ENCODE peak calls at places on chromosomes 11 and 22, in seven cellular contexts. E is MV-4-11; I is activated T-cell treated with anti-CD3 and anti-CD28 coated beads for 48 hours; G is left cardiac atrium; Q is aorta; A is effector memory CD8-positive, alpha-beta T cell; P is activated CD4-positive, alpha-beta T cell treated with anti-CD3 and anti-CD28 coated beads for 4 hours. M is an unnamed sample.

GRCh38 chr11:118058311-118059230 is 18.3 kb upstream of the TMPRSS4 start:
- DNase-seq in E (no peak), I (no peak), G (no peak), Q (no peak), A (no peak), P (no peak), M (no peak)

GRCh38 chr22:44815099-44816070 is 63.0 kb downstream of the ARHGAP8 start:
- DNase-seq in E (peak), I (no peak), G (peak), Q (no peak), A (no peak), P (no peak), M (no peak)

GRCh38 chr11:20623258-20623657 is 23.9 kb downstream of the SLC6A5 start:
- DNase-seq in E (peak), I (no peak), G (no peak), Q (no peak), A (no peak), P (no peak), M (no peak)

GRCh38 chr22:49488943-49489342 is 338.7 kb downstream of the BRD1 start:
- DNase-seq in E (no peak), I (no peak), G (no peak), Q (no peak), A (no peak), P (no peak), M (no peak)

GRCh38 chr11:111644922-111645321 is 42.7 kb downstream of the SIK2 start:
- DNase-seq in E (no peak), I (no peak), G (no peak), Q (no peak), A (no peak), P (no peak), M (no peak)

GRCh38 chr11:7899418-7899817 is 31.6 kb downstream of the OR10A6 start:
- DNase-seq in E (no peak), I (no peak), G (no peak), Q (no peak), A (no peak), P (no peak), M (no peak)

GRCh38 chr22:28939394-28939793 is 56.0 kb downstream of the ZNRF3 start:
- DNase-seq in E (no peak), I (no peak), G (no peak), Q (no peak), A (no peak), P (no peak), M (no peak)

GRCh38 chr11:119315139-119316016 is 1.6 kb downstream of the MCAM start:
- DNase-seq in E (no peak), I (no peak), G (peak), Q (peak), A (peak), P (peak), M (peak)

GRCh38 chr11:35173011-35173511 is 34.1 kb downstream of the CD44 start:
- DNase-seq in E (peak), I (no peak), G (no peak), Q (no peak), A (no peak), P (no peak), M (no peak)

GRCh38 chr11:59510917-59511589 is at the start of gene OR4D9:
- DNase-seq in E (peak), I (no peak), G (no peak), Q (no peak), A (no peak), P (no peak), M (no peak)

GRCh38 chr11:17991799-17992433 is 20.9 kb downstream of the SERGEF start:
- DNase-seq in E (peak), I (no peak), G (peak), Q (no peak), A (peak), P (peak), M (peak)

GRCh38 chr11:70048279-70049024 is 29.7 kb upstream of the ANO1 start:
- DNase-seq in E (no peak), I (no peak), G (no peak), Q (no peak), A (no peak), P (no peak), M (no peak)

GRCh38 chr11:82874646-82875523 is 25.3 kb downstream of the PRCP start:
- DNase-seq in E (no peak), I (no peak), G (no peak), Q (no peak), A (no peak), P (no peak), M (no peak)

GRCh38 chr11:34977039-34977906 is 60.9 kb downstream of the PDHX start:
- DNase-seq in E (peak), I (no peak), G (no peak), Q (no peak), A (no peak), P (no peak), M (no peak)

GRCh38 chr11:9802291-9802861 is 138.5 kb downstream of the SWAP70 start:
- DNase-seq in E (no peak), I (no peak), G (no peak), Q (no peak), A (no peak), P (no peak), M (no peak)

GRCh38 chr11:1820463-1821325 is 14.1 kb upstream of the SYT8 start:
- DNase-seq in E (no peak), I (no peak), G (no peak), Q (no peak), A (no peak), P (no peak), M (no peak)

GRCh38 chr11:76768091-76769047 is 14.8 kb upstream of the TSKU start:
- DNase-seq in E (peak), I (no peak), G (peak), Q (peak), A (peak), P (no peak), M (peak)

GRCh38 chr11:47330002-47330911 is 22.2 kb downstream of the MYBPC3 start:
- DNase-seq in E (no peak), I (no peak), G (no peak), Q (no peak), A (no peak), P (no peak), M (no peak)

GRCh38 chr11:134659882-134660281 is 247.8 kb upstream of the B3GAT1 start:
- DNase-seq in E (no peak), I (no peak), G (no peak), Q (no peak), A (no peak), P (no peak), M (no peak)

GRCh38 chr11:96107143-96107829 is 183.4 kb upstream of the MTMR2 start:
- DNase-seq in E (no peak), I (no peak), G (no peak), Q (no peak), A (no peak), P (no peak), M (no peak)

GRCh38 chr11:22415481-22415880 is 77.3 kb downstream of the SLC17A6 start:
- DNase-seq in E (no peak), I (no peak), G (no peak), Q (no peak), A (no peak), P (no peak), M (no peak)

GRCh38 chr11:76773921-76774361 is 9.2 kb upstream of the TSKU start:
- DNase-seq in E (no peak), I (no peak), G (peak), Q (no peak), A (no peak), P (no peak), M (no peak)

GRCh38 chr11:17986007-17986710 is 26.7 kb downstream of the SERGEF start:
- DNase-seq in E (no peak), I (no peak), G (peak), Q (peak), A (no peak), P (no peak), M (no peak)

GRCh38 chr11:126870021-126870420 is 130.5 kb downstream of the KIRREL3 start:
- DNase-seq in E (no peak), I (no peak), G (no peak), Q (no peak), A (no peak), P (no peak), M (no peak)

GRCh38 chr11:86247608-86248007 is 3.1 kb downstream of the EED start:
- DNase-seq in E (no peak), I (no peak), G (no peak), Q (no peak), A (no peak), P (no peak), M (no peak)

GRCh38 chr11:9219572-9219971 is 45.6 kb downstream of the DENND5A start:
- DNase-seq in E (peak), I (no peak), G (no peak), Q (no peak), A (no peak), P (no peak), M (no peak)

GRCh38 chr22:22423681-22424080 is 84.9 kb downstream of the ZNF280B start:
- DNase-seq in E (no peak), I (no peak), G (no peak), Q (no peak), A (no peak), P (no peak), M (no peak)

GRCh38 chr11:102345923-102346322 is 1.1 kb upstream of the BIRC2 start:
- DNase-seq in E (no peak), I (no peak), G (no peak), Q (no peak), A (no peak), P (no peak), M (no peak)

GRCh38 chr22:44353063-44353440 is 40.3 kb upstream of the SHISAL1 start:
- DNase-seq in E (no peak), I (no peak), G (peak), Q (peak), A (no peak), P (no peak), M (no peak)

GRCh38 chr11:4700436-4700820 is 2.8 kb upstream of the OR51E2 start:
- DNase-seq in E (no peak), I (no peak), G (no peak), Q (no peak), A (no peak), P (no peak), M (no peak)